ENCODE peak calls at places on chromosomes 2 and 18, in five cellular contexts. One of them, this sample, is unnamed. For H3K36me3, the result is how much of the 10 kb centered on the place peaks cover.

GRCh38 chr2:100292022-100292580 is 30.2 kb downstream of the LONRF2 start:
- DNase-seq in prostate gland: no peak
- DNase-seq in uterus: peak
- DNase-seq in body of pancreas: peak
- DNase-seq in pancreas: no peak
- DNase-seq in this sample: peak

GRCh38 chr2:200418399-200418798 is 91.5 kb downstream of the KCTD18 start:
- DNase-seq in prostate gland: no peak
- DNase-seq in uterus: no peak
- DNase-seq in body of pancreas: no peak
- DNase-seq in pancreas: no peak
- DNase-seq in this sample: no peak

GRCh38 chr2:193251909-193252308 is 1057.2 kb upstream of the TMEFF2 start:
- DNase-seq in prostate gland: no peak
- DNase-seq in uterus: no peak
- DNase-seq in body of pancreas: no peak
- DNase-seq in pancreas: no peak
- DNase-seq in this sample: no peak

GRCh38 chr2:200406379-200406778 is 99.9 kb downstream of the SPATS2L start:
- DNase-seq in prostate gland: no peak
- DNase-seq in uterus: no peak
- DNase-seq in body of pancreas: no peak
- DNase-seq in pancreas: no peak
- DNase-seq in this sample: no peak

GRCh38 chr2:25570161-25570840 is 103.1 kb downstream of the DTNB start:
- DNase-seq in prostate gland: no peak
- DNase-seq in uterus: no peak
- DNase-seq in body of pancreas: no peak
- DNase-seq in pancreas: no peak
- DNase-seq in this sample: no peak

GRCh38 chr2:75559633-75560021 is 1.1 kb downstream of the EVA1A start:
- DNase-seq in prostate gland: no peak
- DNase-seq in uterus: no peak
- DNase-seq in body of pancreas: no peak
- DNase-seq in pancreas: no peak
- DNase-seq in this sample: no peak

GRCh38 chr2:48482774-48483173 is 47.2 kb upstream of the STON1 start:
- DNase-seq in prostate gland: peak
- DNase-seq in uterus: no peak
- DNase-seq in body of pancreas: no peak
- DNase-seq in pancreas: no peak
- DNase-seq in this sample: peak

GRCh38 chr18:61992923-61993322 is 100.1 kb upstream of the RNF152 start:
- DNase-seq in prostate gland: no peak
- DNase-seq in uterus: no peak
- DNase-seq in body of pancreas: no peak
- DNase-seq in pancreas: no peak
- DNase-seq in this sample: no peak

GRCh38 chr2:177232098-177232704 is 19.6 kb downstream of the HNRNPA3 start:
- DNase-seq in prostate gland: no peak
- DNase-seq in uterus: no peak
- DNase-seq in body of pancreas: no peak
- DNase-seq in pancreas: no peak
- DNase-seq in this sample: no peak
- H3K36me3 ChIP-seq in prostate gland: under half
- H3K36me3 ChIP-seq in uterus: under half
- H3K36me3 ChIP-seq in body of pancreas: under half
- H3K36me3 ChIP-seq in pancreas: under half
- H3K36me3 ChIP-seq in this sample: half or more

GRCh38 chr18:3170762-3171161 is 49.0 kb downstream of the MYOM1 start:
- DNase-seq in prostate gland: no peak
- DNase-seq in uterus: no peak
- DNase-seq in body of pancreas: no peak
- DNase-seq in pancreas: no peak
- DNase-seq in this sample: no peak
- H3K36me3 ChIP-seq in prostate gland: under half
- H3K36me3 ChIP-seq in uterus: under half
- H3K36me3 ChIP-seq in body of pancreas: under half
- H3K36me3 ChIP-seq in pancreas: under half
- H3K36me3 ChIP-seq in this sample: under half

GRCh38 chr2:66441651-66442365 is 6.9 kb downstream of the MEIS1 start:
- DNase-seq in prostate gland: no peak
- DNase-seq in uterus: peak
- DNase-seq in body of pancreas: no peak
- DNase-seq in pancreas: peak
- DNase-seq in this sample: no peak
- H3K36me3 ChIP-seq in prostate gland: under half
- H3K36me3 ChIP-seq in uterus: under half
- H3K36me3 ChIP-seq in body of pancreas: under half
- H3K36me3 ChIP-seq in pancreas: under half
- H3K36me3 ChIP-seq in this sample: under half

DNA sequence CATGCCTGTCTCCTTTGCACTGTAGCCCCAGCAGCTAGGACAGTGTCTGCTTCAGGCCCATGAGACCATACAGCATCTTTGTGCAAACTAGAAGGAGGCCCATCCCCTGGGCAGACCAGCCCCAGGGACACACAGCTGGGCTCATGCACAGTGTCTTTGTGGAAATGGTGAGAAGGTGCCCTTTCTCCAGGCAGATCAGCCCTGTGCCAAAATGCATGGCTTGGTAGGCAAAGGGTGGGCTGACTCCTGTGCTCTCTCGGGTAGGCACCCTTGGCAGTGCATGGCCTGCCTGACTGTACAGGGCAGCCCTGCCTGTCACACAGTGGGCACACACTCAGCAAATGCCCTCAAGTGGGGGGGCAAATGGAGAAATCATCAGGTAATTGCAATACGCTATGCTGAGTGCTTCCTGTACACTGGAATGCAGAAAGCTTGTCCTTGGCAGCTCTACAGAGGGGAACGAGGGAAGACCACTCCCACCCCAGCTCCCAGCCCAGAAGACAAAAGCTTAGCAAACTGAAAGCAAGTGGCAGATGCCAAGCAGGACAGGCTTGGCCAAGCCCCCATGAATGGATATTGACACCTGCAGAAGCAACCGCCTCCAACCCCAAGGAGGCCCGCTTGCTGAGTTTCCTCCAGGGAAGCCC is 21.6 kb downstream of the TNS1 start:
- DNase-seq in prostate gland: no peak
- DNase-seq in uterus: no peak
- DNase-seq in body of pancreas: peak
- DNase-seq in pancreas: no peak
- DNase-seq in this sample: no peak
- H3K36me3 ChIP-seq in prostate gland: under half
- H3K36me3 ChIP-seq in uterus: under half
- H3K36me3 ChIP-seq in body of pancreas: under half
- H3K36me3 ChIP-seq in pancreas: under half
- H3K36me3 ChIP-seq in this sample: under half

GRCh38 chr2:105100064-105100840 is 62.4 kb downstream of the MRPS9 start:
- DNase-seq in prostate gland: no peak
- DNase-seq in uterus: no peak
- DNase-seq in body of pancreas: no peak
- DNase-seq in pancreas: no peak
- DNase-seq in this sample: no peak
- H3K36me3 ChIP-seq in prostate gland: under half
- H3K36me3 ChIP-seq in uterus: under half
- H3K36me3 ChIP-seq in body of pancreas: under half
- H3K36me3 ChIP-seq in pancreas: under half
- H3K36me3 ChIP-seq in this sample: under half

GRCh38 chr18:58714821-58715220 is 43.6 kb downstream of the MALT1 start:
- DNase-seq in prostate gland: no peak
- DNase-seq in uterus: no peak
- DNase-seq in body of pancreas: no peak
- DNase-seq in pancreas: no peak
- DNase-seq in this sample: no peak
- H3K36me3 ChIP-seq in prostate gland: under half
- H3K36me3 ChIP-seq in uterus: under half
- H3K36me3 ChIP-seq in body of pancreas: under half
- H3K36me3 ChIP-seq in pancreas: under half
- H3K36me3 ChIP-seq in this sample: under half